ENCODE peak calls at places on chromosomes 12 and 14, in nine cellular contexts. X, L, A, U, N, B, Q, E and V are unnamed samples.

GRCh38 chr12:49068879-49069506 is 786 bp downstream of the RHEBL1 start:
- DNase-seq in E (no peak), L (no peak), A (no peak), N (no peak), Q (no peak), X (no peak), U (no peak), B (no peak), V (no peak)

GRCh38 chr12:47841910-47842309 is 22.2 kb upstream of the HDAC7 start:
- DNase-seq in Q (peak; percentile 44), U (no peak), E (no peak), L (no peak), X (no peak), B (no peak), A (no peak), N (no peak), V (no peak)

GRCh38 chr12:130715150-130715995 is 726 bp downstream of the RIMBP2 start:
- DNase-seq in U (no peak), X (no peak), N (no peak), L (no peak), E (no peak), Q (no peak), A (no peak), B (no peak), V (peak; percentile 36)

GRCh38 chr12:1922985-1923384 is 4.5 kb upstream of the CACNA2D4 start:
- DNase-seq in X (no peak), N (no peak), L (no peak), Q (no peak), E (no peak), U (no peak), A (no peak), B (no peak), V (no peak)

GRCh38 chr12:39912211-39912980 is 193.5 kb downstream of the SLC2A13 start:
- DNase-seq in L (no peak), E (no peak), A (no peak), X (no peak), Q (no peak), N (no peak), B (no peak), U (no peak), V (no peak)

GRCh38 chr12:111775205-111776193 is 8.8 kb downstream of the ALDH2 start:
- DNase-seq in X (peak; percentile 66), U (peak; percentile 73), N (peak; percentile 81), B (no peak), A (peak; percentile 90), L (no peak), Q (peak; percentile 64), E (no peak), V (peak; percentile 83)

GRCh38 chr12:78095623-78096022 is 264.9 kb downstream of the NAV3 start:
- DNase-seq in Q (no peak), B (no peak), L (no peak), N (no peak), U (no peak), A (no peak), E (no peak), X (no peak), V (no peak)

GRCh38 chr14:102544745-102545460 is 35.3 kb upstream of the ANKRD9 start:
- DNase-seq in Q (no peak), L (no peak), A (no peak), X (no peak), E (peak; percentile 48), U (no peak), B (no peak), N (no peak), V (no peak)

GRCh38 chr12:3246253-3246652 is 169.1 kb downstream of the TSPAN9 start:
- DNase-seq in Q (no peak), N (no peak), E (no peak), X (no peak), A (no peak), L (no peak), B (no peak), U (no peak), V (no peak)

GRCh38 chr14:59690426-59690825 is 113.8 kb upstream of the CCDC175 start:
- DNase-seq in E (no peak), B (no peak), Q (no peak), L (no peak), U (no peak), X (no peak), A (no peak), N (no peak), V (no peak)

GRCh38 chr12:125330645-125331341 is 265.6 kb downstream of the AACS start:
- DNase-seq in U (peak; percentile 1), Q (peak; percentile 34), B (no peak), E (peak; percentile 37), L (peak; percentile 43), X (peak; percentile 60), N (peak; percentile 89), A (no peak), V (peak; percentile 37)

GRCh38 chr12:56087220-56087619 is 7.3 kb downstream of the ERBB3 start:
- DNase-seq in X (peak; percentile 44), L (no peak), B (no peak), U (no peak), Q (no peak), E (no peak), A (no peak), N (no peak), V (no peak)

GRCh38 chr12:111699-112591 is 45.4 kb downstream of the IQSEC3 start:
- DNase-seq in A (no peak), U (no peak), N (no peak), E (no peak), X (no peak), Q (no peak), B (no peak), L (no peak), V (no peak)

GRCh38 chr12:121916719-121917118 is 1.7 kb upstream of the CFAP251 start:
- DNase-seq in L (no peak), X (peak; percentile 67), U (no peak), Q (peak; percentile 47), E (no peak), B (no peak), N (no peak), A (peak; percentile 25), V (no peak)

GRCh38 chr14:65650843-65651242 is 238.3 kb downstream of the FUT8 start:
- DNase-seq in B (no peak), U (no peak), A (no peak), X (no peak), N (no peak), L (no peak), E (no peak), Q (no peak), V (no peak)

GRCh38 chr12:52530905-52531304 is 10.7 kb upstream of the KRT5 start:
- DNase-seq in Q (no peak), N (peak; percentile 36), U (no peak), A (no peak), B (no peak), X (no peak), L (no peak), E (no peak), V (no peak)

GRCh38 chr12:32947203-32947795 is 50.7 kb upstream of the PKP2 start:
- DNase-seq in N (no peak), Q (peak; percentile 34), U (no peak), X (no peak), A (no peak), L (no peak), E (no peak), B (no peak), V (no peak)

GRCh38 chr12:6047249-6048227 is 76.9 kb downstream of the VWF start:
- DNase-seq in L (peak; percentile 25), X (peak; percentile 76), Q (peak; percentile 76), A (no peak), E (no peak), N (peak; percentile 25), U (no peak), B (no peak), V (no peak)

GRCh38 chr14:76759589-76759988 is 1.7 kb upstream of the VASH1 start:
- DNase-seq in N (no peak), Q (no peak), A (no peak), E (no peak), U (no peak), L (no peak), B (no peak), X (no peak), V (no peak)

GRCh38 chr14:22474730-22475351 is 114.2 kb downstream of the DAD1 start:
- DNase-seq in E (no peak), Q (peak; percentile 42), U (no peak), A (no peak), B (no peak), X (peak; percentile 30), L (no peak), N (no peak), V (peak; percentile 32)

GRCh38 chr12:89645434-89645833 is 63.2 kb downstream of the ATP2B1 start:
- DNase-seq in U (no peak), N (no peak), B (no peak), Q (no peak), E (no peak), L (no peak), X (no peak), A (no peak), V (no peak)

GRCh38 chr12:131003676-131004075 is 50.0 kb downstream of the ADGRD1 start:
- DNase-seq in Q (no peak), N (no peak), A (no peak), U (no peak), X (no peak), E (no peak), B (no peak), L (no peak), V (no peak)

GRCh38 chr14:73627033-73627432 is 14.7 kb downstream of the ACOT6 start:
- DNase-seq in L (no peak), N (no peak), U (no peak), E (no peak), A (no peak), Q (no peak), B (no peak), X (peak; percentile 13), V (no peak)

GRCh38 chr12:71009414-71010142 is 89.0 kb upstream of the PTPRR start:
- DNase-seq in X (no peak), E (no peak), B (no peak), A (no peak), Q (no peak), L (no peak), U (no peak), N (no peak), V (no peak)

GRCh38 chr12:89481218-89481914 is 43.2 kb downstream of the GALNT4 start:
- DNase-seq in X (no peak), L (no peak), U (no peak), Q (no peak), N (no peak), E (no peak), A (no peak), B (no peak), V (no peak)

GRCh38 chr12:10634427-10634826 is 21.0 kb upstream of the MAGOHB start:
- DNase-seq in X (peak; percentile 82), U (no peak), N (no peak), A (no peak), E (no peak), Q (peak; percentile 77), B (no peak), L (peak; percentile 46), V (no peak)

GRCh38 chr14:69263364-69263763 is 3.4 kb downstream of the GALNT16 start:
- DNase-seq in Q (peak; percentile 99), U (no peak), X (peak; percentile 98), L (peak; percentile 87), E (no peak), B (no peak), A (peak; percentile 77), N (peak; percentile 88), V (no peak)

GRCh38 chr14:104968153-104968527 is 10.0 kb downstream of the AHNAK2 start:
- DNase-seq in E (no peak), X (peak; percentile 86), N (peak; percentile 93), Q (peak; percentile 41), L (no peak), U (no peak), B (no peak), A (peak; percentile 89), V (peak; percentile 79)

GRCh38 chr12:81811066-81811777 is 52.1 kb upstream of the PPFIA2 start:
- DNase-seq in A (no peak), L (no peak), B (no peak), E (no peak), U (no peak), Q (peak; percentile 8), N (no peak), X (no peak), V (no peak)

GRCh38 chr14:88075298-88075981 is 70.5 kb downstream of the GPR65 start:
- DNase-seq in L (no peak), Q (no peak), N (no peak), X (no peak), A (no peak), E (no peak), B (no peak), U (no peak), V (no peak)

GRCh38 chr12:89507015-89507824 is 17.4 kb downstream of the GALNT4 start:
- DNase-seq in E (no peak), B (no peak), A (no peak), L (no peak), N (no peak), U (no peak), Q (peak; percentile 4), X (no peak), V (no peak)